ENCODE peak calls at places on chromosomes 11 and 22, in four cellular contexts. O is KG1, E is aorta, K is iris pigment epithelial cell. L is an unnamed sample.

GRCh38 chr11:69076129-69076791 is 27.5 kb downstream of the TPCN2 start:
- DNase-seq in O (no peak), E (no peak), K (peak), L (no peak)

GRCh38 chr11:3041699-3042098 is 15.5 kb downstream of the CARS1 start:
- DNase-seq in O (no peak), E (no peak), K (no peak), L (no peak)

GRCh38 chr11:47495856-47496217 is 46.9 kb upstream of the RAPSN start:
- DNase-seq in O (no peak), E (no peak), K (no peak), L (no peak)

GRCh38 chr11:65278351-65278750 is 16.6 kb downstream of the POLA2 start:
- DNase-seq in O (no peak), E (no peak), K (peak), L (peak)

GRCh38 chr11:75813622-75814039 is 1.4 kb upstream of the UVRAG start:
- DNase-seq in O (no peak), E (no peak), K (peak), L (peak)

GRCh38 chr22:46587492-46588278 is 32.5 kb upstream of the GRAMD4 start:
- DNase-seq in O (no peak), E (peak), K (no peak), L (no peak)

GRCh38 chr22:20155330-20156041 is 4.6 kb upstream of the CCDC188 start:
- DNase-seq in O (no peak), E (no peak), K (peak), L (no peak)

GRCh38 chr22:19886605-19887250 is 32.1 kb upstream of the GNB1L start:
- DNase-seq in O (peak), E (peak), K (peak), L (peak)

GRCh38 chr22:40491990-40492631 is 121.7 kb downstream of the SGSM3 start:
- DNase-seq in O (peak), E (no peak), K (peak), L (peak)

GRCh38 chr22:19703869-19704268 is 10.4 kb upstream of the SEPTIN5 start:
- DNase-seq in O (no peak), E (peak), K (no peak), L (no peak)

GRCh38 chr11:803770-804598 is 1.0 kb downstream of the PIDD1 start:
- DNase-seq in O (no peak), E (no peak), K (no peak), L (no peak)

GRCh38 chr22:44271010-44271500 is 41.7 kb downstream of the SHISAL1 start:
- DNase-seq in O (no peak), E (no peak), K (no peak), L (no peak)

GRCh38 chr22:37205046-37205445 is 7.2 kb downstream of the SSTR3 start:
- DNase-seq in O (no peak), E (peak), K (no peak), L (no peak)

GRCh38 chr22:27420817-27421361 is 380.7 kb downstream of the MN1 start:
- DNase-seq in O (no peak), E (peak), K (peak), L (peak)

GRCh38 chr11:2565447-2566222 is 120.8 kb downstream of the KCNQ1 start:
- DNase-seq in O (no peak), E (peak), K (no peak), L (no peak)

GRCh38 chr11:28009383-28009782 is 98.6 kb downstream of the KIF18A start:
- DNase-seq in O (no peak), E (no peak), K (peak), L (peak)

GRCh38 chr11:17015639-17016125 is 1.5 kb upstream of the PLEKHA7 start:
- DNase-seq in O (no peak), E (no peak), K (no peak), L (no peak)

GRCh38 chr22:35352214-35353111 is 28.4 kb upstream of the HMOX1 start:
- DNase-seq in O (no peak), E (peak), K (no peak), L (peak)

GRCh38 chr22:45742866-45743450 is 71.3 kb downstream of the ATXN10 start:
- DNase-seq in O (peak), E (no peak), K (peak), L (peak)

GRCh38 chr11:45930951-45931563 is 8.6 kb downstream of the LARGE2 start:
- DNase-seq in O (no peak), E (no peak), K (no peak), L (no peak)

GRCh38 chr11:7964873-7965272 is 374 bp downstream of the NLRP10 start:
- DNase-seq in O (no peak), E (no peak), K (peak), L (peak)

GRCh38 chr11:31557991-31558390 is 48.4 kb downstream of the ELP4 start:
- DNase-seq in O (no peak), E (no peak), K (peak), L (peak)

GRCh38 chr11:8328231-8328794 is 64.6 kb upstream of the LMO1 start:
- DNase-seq in O (no peak), E (peak), K (no peak), L (no peak)

GRCh38 chr11:47768090-47768620 is 1.0 kb upstream of the FNBP4 start:
- DNase-seq in O (no peak), E (peak), K (peak), L (peak)

GRCh38 chr22:44793506-44794225 is 41.3 kb downstream of the ARHGAP8 start:
- DNase-seq in O (no peak), E (no peak), K (no peak), L (no peak)

L was measured in renal cortical epithelial cell.